ENCODE peak calls at places on chromosomes 5 and 9, in six cellular contexts. R is GM12878, L is HepG2, F is K562, O is upper lobe of left lung, A is A549. Z is an unnamed sample.

GRCh38 chr9:16032799-16033198 is 480.0 kb downstream of the CCDC171 start:
- ATAC-seq in O (no peak), L (peak; percentile 55), A (peak; percentile 83), F (no peak), R (no peak), Z (no peak)

GRCh38 chr5:10519729-10520128 is 44.1 kb upstream of the ANKRD33B start:
- ATAC-seq in R (peak; percentile 75), O (no peak), L (no peak), F (peak; percentile 47), A (no peak), Z (no peak)

GRCh38 chr5:123490974-123491373 is 21.0 kb upstream of the CSNK1G3 start:
- ATAC-seq in R (no peak), F (no peak), O (no peak), L (no peak), A (no peak), Z (no peak)

GRCh38 chr5:4191703-4192102 is 596.1 kb downstream of the IRX1 start:
- ATAC-seq in R (no peak), F (peak; percentile 39), A (no peak), L (peak; percentile 57), O (peak; percentile 21), Z (no peak)

GRCh38 chr5:163503106-163504090 is 2.0 kb upstream of the MAT2B start:
- ATAC-seq in A (peak; percentile 37), L (peak; percentile 42), R (peak; percentile 2), F (peak; percentile 61), O (peak; percentile 21), Z (no peak)

GRCh38 chr5:103648086-103648485 is 85.5 kb upstream of the NUDT12 start:
- ATAC-seq in L (no peak), R (no peak), F (no peak), O (no peak), A (no peak), Z (no peak)

GRCh38 chr9:4365055-4365454 is 65.2 kb upstream of the GLIS3 start:
- ATAC-seq in F (no peak), L (no peak), A (no peak), O (no peak), R (peak; percentile 14), Z (no peak)

GRCh38 chr9:22237497-22238363 is 208.9 kb upstream of the DMRTA1 start:
- ATAC-seq in F (no peak), O (no peak), A (peak; percentile 86), L (no peak), R (no peak), Z (peak; percentile 34)

GRCh38 chr9:125759812-125760134 is 12.6 kb downstream of the PBX3 start:
- ATAC-seq in L (no peak), O (no peak), A (no peak), F (no peak), R (peak; percentile 30), Z (no peak)

GRCh38 chr5:173618927-173619519 is 2.6 kb upstream of the BOD1 start:
- ATAC-seq in O (no peak), R (no peak), F (no peak), A (no peak), L (no peak), Z (no peak)

GRCh38 chr9:99167694-99168093 is 54.0 kb downstream of the ALG2 start:
- ATAC-seq in L (no peak), O (no peak), R (peak; percentile 62), A (no peak), F (no peak), Z (no peak)

GRCh38 chr9:70400107-70400892 is 14.2 kb downstream of the KLF9 start:
- ATAC-seq in O (no peak), F (no peak), A (no peak), L (no peak), R (no peak), Z (no peak)

GRCh38 chr5:91101777-91102379 is 281.2 kb downstream of the ARRDC3 start:
- ATAC-seq in L (peak; percentile 99), O (peak; percentile 91), F (peak; percentile 99), A (peak; percentile 99), R (peak; percentile 99), Z (peak; percentile 87)

GRCh38 chr5:81853005-81853357 is 102.1 kb upstream of the SSBP2 start:
- ATAC-seq in F (peak; percentile 46), A (no peak), R (no peak), L (no peak), O (no peak), Z (no peak)

GRCh38 chr5:126673477-126673876 is 72.7 kb downstream of the PHAX start:
- ATAC-seq in L (no peak), A (no peak), O (no peak), R (no peak), F (no peak), Z (no peak)

GRCh38 chr5:76681287-76681686 is 34.6 kb upstream of the F2R start:
- ATAC-seq in A (no peak), O (no peak), L (no peak), R (peak; percentile 66), F (no peak), Z (no peak)

GRCh38 chr9:126822278-126822677 is 17.4 kb downstream of the ZBTB43 start:
- ATAC-seq in A (no peak), O (no peak), R (no peak), L (no peak), F (no peak), Z (no peak)

GRCh38 chr9:110742741-110743371 is 74.3 kb downstream of the MUSK start:
- ATAC-seq in O (no peak), F (no peak), A (no peak), R (no peak), L (no peak), Z (peak; percentile 54)

GRCh38 chr9:19619221-19619620 is 169.6 kb downstream of the SLC24A2 start:
- ATAC-seq in A (no peak), F (no peak), L (no peak), O (no peak), R (no peak), Z (no peak)

GRCh38 chr5:176817369-176817841 is 7.0 kb downstream of the UNC5A start:
- ATAC-seq in A (peak; percentile 9), L (no peak), F (no peak), O (no peak), R (no peak), Z (no peak)

GRCh38 chr5:66969963-66970362 is 226.6 kb downstream of the CD180 start:
- ATAC-seq in O (no peak), A (no peak), L (no peak), F (no peak), R (no peak), Z (no peak)

GRCh38 chr9:98558575-98558974 is 150.2 kb downstream of the GABBR2 start:
- ATAC-seq in R (peak; percentile 93), F (no peak), L (no peak), O (no peak), A (no peak), Z (no peak)

GRCh38 chr5:150137168-150137957 is 18.3 kb downstream of the PDGFRB start:
- ATAC-seq in L (peak; percentile 92), A (no peak), F (no peak), R (no peak), O (no peak), Z (no peak)

GRCh38 chr5:142915840-142916424 is 145.8 kb downstream of the ARHGAP26 start:
- ATAC-seq in O (no peak), L (peak; percentile 90), F (peak; percentile 85), A (peak; percentile 95), R (peak; percentile 99), Z (no peak)

GRCh38 chr5:93423333-93423714 is 157.7 kb downstream of the NR2F1-AS1 start:
- ATAC-seq in O (no peak), L (no peak), A (no peak), F (no peak), R (no peak), Z (no peak)

GRCh38 chr5:2867373-2867933 is 116.0 kb upstream of the IRX2 start:
- ATAC-seq in F (no peak), O (no peak), A (no peak), R (no peak), L (no peak), Z (no peak)

GRCh38 chr5:2166979-2167377 is 284.3 kb upstream of the IRX4 start:
- ATAC-seq in L (no peak), F (no peak), A (no peak), O (no peak), R (no peak), Z (no peak)

GRCh38 chr5:59640411-59640810 is 253.1 kb downstream of the PDE4D start:
- ATAC-seq in R (no peak), F (no peak), O (no peak), A (peak; percentile 93), L (no peak), Z (no peak)

GRCh38 chr9:115604831-115605483 is 487.0 kb upstream of the TNC start:
- ATAC-seq in F (no peak), A (peak; percentile 52), O (no peak), R (no peak), L (no peak), Z (no peak)

GRCh38 chr5:127011961-127012644 is 18.3 kb downstream of the MARCHF3 start:
- ATAC-seq in O (no peak), L (no peak), A (no peak), R (peak; percentile 85), F (peak; percentile 45), Z (no peak)

GRCh38 chr5:15013654-15014463 is 142.3 kb upstream of the ANKH start:
- ATAC-seq in F (peak; percentile 94), A (peak; percentile 89), L (peak; percentile 81), R (peak; percentile 91), O (peak; percentile 76), Z (peak; percentile 72)

GRCh38 chr9:85994191-85994590 is 53.2 kb downstream of the NAA35 start:
- ATAC-seq in R (no peak), O (no peak), L (no peak), F (no peak), A (no peak), Z (no peak)

GRCh38 chr5:170499621-170500020 is 4.2 kb upstream of the KCNIP1 start:
- ATAC-seq in F (no peak), A (no peak), L (no peak), O (no peak), R (no peak), Z (no peak)

GRCh38 chr9:134125413-134126095 is 10.3 kb upstream of the WDR5 start:
- ATAC-seq in L (peak; percentile 53), R (no peak), O (no peak), A (peak; percentile 53), F (peak; percentile 20), Z (no peak)
- H3K9me3 ChIP-seq in L (no peaks in the 10 kb centered on the region), R (no peaks in the 10 kb centered on the region), O (no peaks in the 10 kb centered on the region), A (no peaks in the 10 kb centered on the region), F (no peaks in the 10 kb centered on the region), Z (no peaks in the 10 kb centered on the region)

DNA sequence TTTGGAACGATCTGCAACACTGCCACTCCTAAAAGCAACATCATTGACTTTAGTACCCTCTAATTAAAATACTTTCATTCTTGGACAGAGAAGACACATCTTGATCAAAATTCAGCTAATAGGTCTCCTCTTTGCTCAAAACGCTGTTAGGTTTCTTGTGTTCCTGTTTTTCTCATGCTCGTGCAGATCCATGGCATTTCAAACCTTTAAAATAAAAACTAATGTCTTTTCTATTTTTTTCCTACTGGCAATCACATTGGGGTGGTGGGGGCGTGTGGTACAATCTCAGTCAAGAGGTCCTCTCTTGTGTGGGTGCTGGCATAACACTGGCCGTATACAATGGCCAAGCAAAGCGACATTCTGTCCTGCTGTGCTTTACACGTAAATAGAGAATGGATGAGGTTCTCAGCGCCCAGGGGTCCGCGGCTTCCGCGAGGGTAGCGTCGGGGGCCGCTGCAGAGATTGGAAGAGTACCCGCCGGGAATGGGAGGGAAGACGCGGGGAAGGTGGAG is 313 bp upstream of the GPR150 start:
- ATAC-seq in L (peak; percentile 16), A (no peak), R (no peak), F (no peak), O (no peak), Z (no peak)
- H3K4me1 ChIP-seq in L (peaks cover 25% of the 10 kb centered on the region), A (peaks cover 4% of the 10 kb centered on the region), R (peaks cover 20% of the 10 kb centered on the region), F (no peaks in the 10 kb centered on the region), O (peaks cover 32% of the 10 kb centered on the region), Z (peaks cover 25% of the 10 kb centered on the region)

GRCh38 chr9:136700309-136700708 is 12.1 kb upstream of the DIPK1B start:
- ATAC-seq in A (no peak), F (no peak), L (no peak), O (no peak), R (no peak), Z (no peak)
- TF ChIP-seq EP300 in A (no peak), F (no peak), L (no peak), O (no peak), R (no peak), Z (no peak)

GRCh38 chr9:1354066-1354465 is 303.9 kb downstream of the DMRT2 start:
- ATAC-seq in R (no peak), O (no peak), L (no peak), A (no peak), F (no peak), Z (no peak)
- H3K9me3 ChIP-seq in R (no peaks in the 10 kb centered on the region), O (no peaks in the 10 kb centered on the region), L (no peaks in the 10 kb centered on the region), A (no peaks in the 10 kb centered on the region), F (no peaks in the 10 kb centered on the region), Z (no peaks in the 10 kb centered on the region)